ENCODE peak calls at places on chromosomes 3 and 15, in six cellular contexts. L is NCI-H774, S is heart right ventricle, K is RPMI8226, G is T-cell, I is endothelial cell. P is an unnamed sample.

GRCh38 chr3:101259485-101260341 is 60.7 kb downstream of the IMPG2 start:
- DNase-seq in L (no peak), S (no peak), K (no peak), G (no peak), I (no peak), P (no peak)

GRCh38 chr3:172125053-172125452 is 85.7 kb downstream of the FNDC3B start:
- DNase-seq in L (no peak), S (no peak), K (no peak), G (no peak), I (no peak), P (no peak)

GRCh38 chr15:79290642-79291275 is 8.2 kb downstream of the ANKRD34C start:
- DNase-seq in L (no peak), S (no peak), K (no peak), G (no peak), I (no peak), P (no peak)

GRCh38 chr15:55197362-55197705 is 593 bp upstream of the RSL24D1 start:
- DNase-seq in L (no peak), S (no peak), K (no peak), G (no peak), I (no peak), P (no peak)

GRCh38 chr3:140758791-140759444 is 81.1 kb downstream of the TRIM42 start:
- DNase-seq in L (no peak), S (no peak), K (peak), G (no peak), I (no peak), P (no peak)

GRCh38 chr3:55296781-55297180 is 190.3 kb downstream of the WNT5A start:
- DNase-seq in L (no peak), S (no peak), K (no peak), G (no peak), I (no peak), P (no peak)

GRCh38 chr3:32703491-32703968 is 18.5 kb downstream of the CNOT10 start:
- DNase-seq in L (no peak), S (no peak), K (no peak), G (no peak), I (no peak), P (no peak)

GRCh38 chr3:39637807-39638206 is 170.3 kb downstream of the MOBP start:
- DNase-seq in L (no peak), S (no peak), K (peak), G (no peak), I (no peak), P (no peak)

GRCh38 chr3:34132069-34132677 is 333.7 kb downstream of the PDCD6IP start:
- DNase-seq in L (no peak), S (no peak), K (no peak), G (no peak), I (no peak), P (no peak)

GRCh38 chr3:129417354-129417753 is 11.1 kb downstream of the EFCAB12 start:
- DNase-seq in L (no peak), S (peak), K (no peak), G (no peak), I (no peak), P (no peak)

GRCh38 chr15:73237910-73238309 is 130.8 kb downstream of the HCN4 start:
- DNase-seq in L (no peak), S (no peak), K (no peak), G (no peak), I (no peak), P (no peak)

GRCh38 chr3:129556890-129557736 is 14.1 kb downstream of the H1-8 start:
- DNase-seq in L (no peak), S (no peak), K (no peak), G (no peak), I (no peak), P (no peak)

GRCh38 chr3:73827204-73827603 is 202.5 kb upstream of the PDZRN3 start:
- DNase-seq in L (no peak), S (peak), K (no peak), G (no peak), I (no peak), P (no peak)

GRCh38 chr3:19940643-19941042 is 6.3 kb upstream of the RAB5A start:
- DNase-seq in L (no peak), S (no peak), K (no peak), G (no peak), I (no peak), P (no peak)